ENCODE peak calls at places on chromosomes 16 and 17, in four cellular contexts. Z, U, O and T are unnamed samples.

GRCh38 chr17:19253112-19253511 is 15.9 kb downstream of the EPN2 start:
- DNase-seq in Z (no peak), U (no peak), O (no peak), T (no peak)

GRCh38 chr17:41140360-41141132 is at the start of gene KRTAP4-6:
- DNase-seq in Z (peak; percentile 69), U (no peak), O (no peak), T (no peak)

GRCh38 chr16:11253995-11254912 is 1.8 kb downstream of the SOCS1 start:
- DNase-seq in Z (no peak), U (no peak), O (no peak), T (no peak)

GRCh38 chr17:57548421-57549385 is 196.4 kb downstream of the CCDC182 start:
- DNase-seq in Z (no peak), U (no peak), O (no peak), T (no peak)

GRCh38 chr17:18262111-18262510 is 1.6 kb downstream of the MIEF2 start:
- DNase-seq in Z (no peak), U (no peak), O (no peak), T (no peak)

GRCh38 chr17:82204831-82205719 is 7.6 kb downstream of the CCDC57 start:
- DNase-seq in Z (peak; percentile 39), U (peak; percentile 60), O (no peak), T (no peak)

GRCh38 chr16:86022381-86022960 is 123.5 kb downstream of the IRF8 start:
- DNase-seq in Z (no peak), U (no peak), O (no peak), T (no peak)

GRCh38 chr17:65568918-65569317 is 7.5 kb upstream of the AXIN2 start:
- DNase-seq in Z (no peak), U (no peak), O (no peak), T (no peak)

GRCh38 chr16:12319464-12320030 is 343.0 kb downstream of the SNX29 start:
- DNase-seq in Z (no peak), U (no peak), O (no peak), T (no peak)

GRCh38 chr17:13281626-13282025 is 263.8 kb upstream of the ELAC2 start:
- DNase-seq in Z (no peak), U (no peak), O (no peak), T (no peak)

GRCh38 chr17:6938637-6939036 is 57.2 kb upstream of the ALOX12 start:
- DNase-seq in Z (no peak), U (no peak), O (no peak), T (no peak)

GRCh38 chr16:72809446-72809845 is 238.5 kb downstream of the ZFHX3 start:
- DNase-seq in Z (no peak), U (no peak), O (no peak), T (no peak)

GRCh38 chr17:65183736-65184135 is 46.6 kb downstream of the RGS9 start:
- DNase-seq in Z (no peak), U (no peak), O (no peak), T (no peak)

GRCh38 chr17:27244481-27245223 is 49.3 kb upstream of the WSB1 start:
- DNase-seq in Z (peak; percentile 95), U (peak; percentile 70), O (peak; percentile 74), T (peak; percentile 46)

GRCh38 chr17:64270885-64271284 is 7.8 kb upstream of the TEX2 start:
- DNase-seq in Z (no peak), U (no peak), O (no peak), T (no peak)

GRCh38 chr17:7932483-7932891 is 481 bp downstream of the CNTROB start:
- DNase-seq in Z (no peak), U (peak; percentile 44), O (no peak), T (peak; percentile 45)

GRCh38 chr17:58324409-58325288 is 3.9 kb downstream of the TSPOAP1 start:
- DNase-seq in Z (no peak), U (peak; percentile 83), O (no peak), T (no peak)

GRCh38 chr16:89981414-89981813 is 32.9 kb downstream of the DEF8 start:
- DNase-seq in Z (no peak), U (no peak), O (no peak), T (no peak)

GRCh38 chr16:84024854-84025253 is 17.7 kb downstream of the SLC38A8 start:
- DNase-seq in Z (no peak), U (no peak), O (no peak), T (no peak)

GRCh38 chr16:51009359-51009758 is 141.7 kb downstream of the SALL1 start:
- DNase-seq in Z (no peak), U (no peak), O (no peak), T (no peak)

GRCh38 chr17:57674894-57675293 is 70.2 kb downstream of the CCDC182 start:
- DNase-seq in Z (no peak), U (no peak), O (peak; percentile 21), T (peak; percentile 9)

GRCh38 chr17:8012996-8013640 is 10.7 kb downstream of the GUCY2D start:
- DNase-seq in Z (no peak), U (no peak), O (no peak), T (no peak)

GRCh38 chr16:85673529-85674417 is 15.0 kb downstream of the GINS2 start:
- DNase-seq in Z (peak; percentile 57), U (no peak), O (peak; percentile 68), T (no peak)

GRCh38 chr17:69218986-69219385 is 9.6 kb downstream of the ABCA10 start:
- DNase-seq in Z (no peak), U (no peak), O (no peak), T (no peak)

GRCh38 chr17:44878627-44879221 is 20.5 kb downstream of the EFTUD2 start:
- DNase-seq in Z (no peak), U (peak; percentile 55), O (no peak), T (peak; percentile 30)

GRCh38 chr17:51120357-51120738 is 320 bp downstream of the SPAG9 start:
- DNase-seq in Z (no peak), U (no peak), O (no peak), T (peak; percentile 56)

GRCh38 chr16:89473791-89474414 is 16.5 kb downstream of the ANKRD11 start:
- DNase-seq in Z (peak; percentile 39), U (no peak), O (no peak), T (no peak)

GRCh38 chr16:62240722-62241121 is 204.5 kb upstream of the CDH8 start:
- DNase-seq in Z (no peak), U (no peak), O (no peak), T (no peak)

GRCh38 chr16:88975511-88976061 is 1.4 kb downstream of the CBFA2T3 start:
- DNase-seq in Z (no peak), U (no peak), O (no peak), T (no peak)

GRCh38 chr16:47694543-47694942 is 233.4 kb downstream of the PHKB start:
- DNase-seq in Z (no peak), U (no peak), O (no peak), T (no peak)

GRCh38 chr17:9408381-9408780 is 167.2 kb downstream of the STX8 start:
- DNase-seq in Z (peak; percentile 73), U (no peak), O (no peak), T (no peak)

GRCh38 chr16:10538583-10538982 is 41.8 kb downstream of the EMP2 start:
- DNase-seq in Z (no peak), U (no peak), O (no peak), T (no peak)

GRCh38 chr17:55289106-55289446 is 24.3 kb downstream of the HLF start:
- DNase-seq in Z (no peak), U (no peak), O (no peak), T (no peak)

GRCh38 chr16:73204359-73205152 is 156.6 kb upstream of the ZFHX3 start:
- DNase-seq in Z (no peak), U (peak; percentile 65), O (no peak), T (peak; percentile 68)

DNA sequence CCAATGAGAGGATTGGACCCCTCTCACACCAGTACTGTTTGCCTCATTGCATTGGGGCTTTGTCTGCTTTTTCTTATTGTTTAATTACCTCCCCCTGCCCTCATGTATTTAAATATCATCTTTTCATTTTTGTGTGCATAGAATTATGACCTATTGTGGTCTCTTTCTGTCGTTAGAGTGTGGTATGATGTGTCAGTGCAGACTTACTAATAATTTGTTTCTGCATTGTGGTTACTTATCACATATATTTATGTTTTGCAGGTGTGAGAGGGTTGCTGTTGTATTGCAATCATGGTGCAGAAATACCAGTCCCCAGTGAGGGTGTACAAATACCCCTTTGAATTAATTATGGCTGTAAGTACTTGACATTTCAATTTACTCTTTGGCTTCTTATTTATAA is 2.5 kb downstream of the SEC14L1 start:
- DNase-seq in Z (no peak), U (no peak), O (no peak), T (no peak)
- H3K4me3 ChIP-seq in Z (no peak overlapping the region), U (no peak overlapping the region), O (peak overlapping the region; percentile 1), T (no peak overlapping the region)

GRCh38 chr17:48593840-48594411 is 347 bp upstream of the HOXB5 start:
- DNase-seq in Z (no peak), U (peak; percentile 85), O (peak; percentile 61), T (peak; percentile 72)

GRCh38 chr17:48594412-48595106 is 980 bp upstream of the HOXB5 start:
- DNase-seq in Z (no peak), U (no peak), O (no peak), T (no peak)

GRCh38 chr17:48596000-48596734 is 2.6 kb upstream of the HOXB5 start:
- DNase-seq in Z (no peak), U (peak; percentile 33), O (no peak), T (no peak)

GRCh38 chr17:48596735-48597491 is 3.3 kb upstream of the HOXB5 start:
- DNase-seq in Z (no peak), U (no peak), O (no peak), T (no peak)

DNA sequence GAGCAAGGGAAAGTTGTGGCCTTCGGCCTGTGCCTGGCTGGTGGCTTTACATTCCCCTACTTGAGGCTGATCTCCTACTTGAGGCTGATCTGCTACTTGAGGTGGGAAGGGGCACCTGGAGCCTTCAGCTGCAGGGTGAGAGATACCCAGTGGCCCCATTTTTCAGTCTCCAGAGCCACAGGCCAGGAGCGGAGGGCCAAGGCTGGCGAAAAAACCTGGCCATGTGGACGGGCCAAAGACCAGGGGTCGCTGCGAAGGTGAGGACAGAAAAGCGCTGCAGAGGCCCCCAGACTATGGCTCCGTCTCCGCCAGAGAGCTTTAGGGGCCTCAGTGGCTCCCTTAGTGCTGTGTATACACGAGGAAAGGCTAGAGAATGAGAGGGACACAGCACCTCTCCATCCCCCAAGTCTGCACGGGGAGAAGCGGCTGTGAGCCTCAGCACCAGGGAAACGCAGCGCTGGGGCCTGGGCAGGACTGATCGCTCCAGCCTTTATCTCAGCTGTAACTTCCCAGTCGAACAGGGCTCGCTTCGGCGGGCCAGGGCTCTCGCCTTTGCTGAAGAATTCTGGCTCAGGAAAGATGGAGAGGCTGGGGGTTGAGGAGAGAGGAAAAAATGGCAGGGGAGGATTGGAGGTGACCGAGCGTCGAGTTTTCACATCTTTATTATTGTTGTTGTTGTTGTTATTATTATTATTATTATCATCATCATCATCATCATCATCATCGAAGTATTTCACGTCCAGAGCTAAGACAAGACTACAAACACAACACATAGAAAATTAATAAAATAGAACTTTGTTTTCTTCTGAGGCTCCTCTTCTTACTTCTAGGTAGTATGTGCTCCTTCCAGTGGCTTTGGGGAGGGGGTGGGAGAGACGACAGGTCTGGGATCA is 1.8 kb upstream of the HOXB5 start:
- DNase-seq in Z (no peak), U (no peak), O (no peak), T (no peak)
- H3K4me3 ChIP-seq in Z (peak overlapping the region; percentile 51), U (no peak overlapping the region), O (no peak overlapping the region), T (no peak overlapping the region)

GRCh38 chr16:23609929-23610328 is 13.8 kb upstream of the NDUFAB1 start:
- DNase-seq in Z (no peak), U (no peak), O (no peak), T (no peak)
- H3K4me3 ChIP-seq in Z (no peak overlapping the region), U (no peak overlapping the region), O (no peak overlapping the region), T (no peak overlapping the region)

GRCh38 chr17:59756236-59756818 is 48.9 kb downstream of the VMP1 start:
- DNase-seq in Z (no peak), U (no peak), O (no peak), T (no peak)
- H3K4me3 ChIP-seq in Z (no peak overlapping the region), U (no peak overlapping the region), O (no peak overlapping the region), T (no peak overlapping the region)